ENCODE peak calls at places on chromosomes 2 and 18, in four cellular contexts. A is astrocyte of the spinal cord, L is sciatic nerve, T is NCI-H2081. M is an unnamed sample.

GRCh38 chr18:7559709-7560319 is 7.3 kb upstream of the PTPRM start:
- DNase-seq in A (no peak), L (no peak), T (no peak), M (no peak)

GRCh38 chr18:9838144-9838877 is 47.5 kb upstream of the TXNDC2 start:
- DNase-seq in L (no peak), T (peak), A (peak), M (peak)

GRCh38 chr2:200869014-200869413 is 4.6 kb upstream of the CLK1 start:
- DNase-seq in A (no peak), T (no peak), L (no peak), M (no peak)

GRCh38 chr2:16264931-16265540 is 324.7 kb downstream of the MYCN start:
- DNase-seq in A (no peak), L (no peak), T (no peak), M (no peak)

GRCh38 chr2:24359701-24360049 is 661 bp downstream of the ITSN2 start:
- DNase-seq in T (peak), A (peak), L (peak), M (no peak)

GRCh38 chr2:101975171-101975870 is 16.4 kb upstream of the IL1R2 start:
- DNase-seq in A (no peak), T (no peak), L (no peak), M (no peak)

GRCh38 chr18:26089247-26090129 is 925 bp downstream of the SS18 start:
- DNase-seq in T (peak), L (no peak), A (peak), M (peak)

GRCh38 chr2:222854773-222855700 is 5.8 kb upstream of the ACSL3 start:
- DNase-seq in A (no peak), L (no peak), T (no peak), M (no peak)

GRCh38 chr2:174717273-174717672 is 47.0 kb downstream of the CHRNA1 start:
- DNase-seq in T (no peak), A (peak), L (no peak), M (peak)

GRCh38 chr2:237617305-237617982 is 9.9 kb upstream of the LRRFIP1 start:
- DNase-seq in A (no peak), T (no peak), L (peak), M (no peak)

GRCh38 chr18:74225193-74225840 is 66.4 kb downstream of the CYB5A start:
- DNase-seq in A (no peak), T (no peak), L (no peak), M (no peak)

GRCh38 chr18:75070235-75070624 is 138.7 kb downstream of the PTGR3 start:
- DNase-seq in L (no peak), A (no peak), T (peak), M (no peak)

GRCh38 chr2:196718796-196719564 is 79.5 kb downstream of the CCDC150 start:
- DNase-seq in L (peak), A (peak), T (no peak), M (peak)

GRCh38 chr18:13308369-13308768 is 89.8 kb downstream of the LDLRAD4 start:
- DNase-seq in T (no peak), L (no peak), A (no peak), M (no peak)

GRCh38 chr2:158718851-158719250 is 76.3 kb upstream of the DAPL1 start:
- DNase-seq in A (no peak), T (no peak), L (no peak), M (peak)

GRCh38 chr2:95029898-95030341 is 4.4 kb downstream of the MAL start:
- DNase-seq in L (no peak), A (no peak), T (no peak), M (peak)

GRCh38 chr2:18545384-18545783 is 15.1 kb downstream of the RDH14 start:
- DNase-seq in T (peak), A (peak), L (no peak), M (no peak)

GRCh38 chr2:98876741-98877140 is 59.3 kb downstream of the CRACDL start:
- DNase-seq in T (no peak), L (no peak), A (no peak), M (no peak)

GRCh38 chr2:25894135-25894830 is 16.0 kb upstream of the ASXL2 start:
- DNase-seq in T (peak), A (peak), L (no peak), M (no peak)

GRCh38 chr2:43513216-43513615 is 82.6 kb downstream of the THADA start:
- DNase-seq in T (no peak), A (no peak), L (no peak), M (no peak)

GRCh38 chr18:55861266-55861665 is 273.3 kb upstream of the TCF4 start:
- DNase-seq in T (no peak), A (peak), L (no peak), M (peak)

GRCh38 chr18:6271585-6271984 is 143.1 kb downstream of the L3MBTL4 start:
- DNase-seq in A (no peak), L (no peak), T (no peak), M (no peak)

GRCh38 chr2:9166579-9167392 is 39.8 kb upstream of the ASAP2 start:
- DNase-seq in L (no peak), T (no peak), A (no peak), M (no peak)

GRCh38 chr2:119637371-119637770 is 41.6 kb upstream of the TMEM177 start:
- DNase-seq in T (no peak), A (no peak), L (no peak), M (no peak)

GRCh38 chr2:182164686-182165085 is 179.0 kb downstream of the PPP1R1C start:
- DNase-seq in A (no peak), T (no peak), L (no peak), M (no peak)

GRCh38 chr18:59623456-59624383 is 73.5 kb downstream of the CCBE1 start:
- DNase-seq in A (peak), L (no peak), T (peak), M (peak)

GRCh38 chr2:174554514-174555119 is 43.0 kb downstream of the WIPF1 start:
- DNase-seq in L (no peak), A (no peak), T (no peak), M (no peak)

M was measured in renal cortical epithelial cell.